ENCODE peak calls at places on chromosomes 4 and X, in eight cellular contexts. M is kidney; B is SK-N-SH; H is transverse colon; Z is right lobe of liver; N is heart right ventricle; A is naive thymus-derived CD4-positive, alpha-beta T cell; S is prostate gland. I is an unnamed sample.

GRCh38 chr4:78464265-78464664 is 87.3 kb upstream of the ANXA3 start:
- DNase-seq in M (no peak), B (no peak), H (no peak), Z (no peak), N (no peak), A (no peak), S (no peak), I (no peak)

GRCh38 chr4:159358226-159358625 is 255.3 kb downstream of the RAPGEF2 start:
- DNase-seq in M (no peak), B (no peak), H (no peak), Z (no peak), N (no peak), A (no peak), S (no peak), I (no peak)

GRCh38 chr4:119103263-119103662 is 32.4 kb upstream of the MYOZ2 start:
- DNase-seq in M (no peak), B (no peak), H (peak; percentile 41), Z (no peak), N (no peak), A (no peak), S (no peak), I (peak; percentile 71)

GRCh38 chrX:100658936-100659335 is 14.9 kb downstream of the SRPX2 start:
- DNase-seq in M (no peak), B (no peak), H (no peak), Z (no peak), N (no peak), A (no peak), S (peak; percentile 33), I (no peak)

GRCh38 chr4:141127884-141128283 is 5.4 kb downstream of the RNF150 start:
- DNase-seq in M (no peak), B (no peak), H (no peak), Z (no peak), N (no peak), A (no peak), S (peak; percentile 7), I (no peak)

GRCh38 chr4:145012841-145013240 is 85.2 kb downstream of the ANAPC10 start:
- DNase-seq in M (no peak), B (no peak), H (no peak), Z (no peak), N (no peak), A (no peak), S (no peak), I (no peak)

GRCh38 chrX:24153175-24153795 is 3.8 kb downstream of the ZFX start:
- DNase-seq in M (peak; percentile 58), B (no peak), H (no peak), Z (no peak), N (no peak), A (no peak), S (no peak), I (no peak)

GRCh38 chr4:146308951-146309350 is 94.6 kb downstream of the REELD1 start:
- DNase-seq in M (no peak), B (no peak), H (no peak), Z (no peak), N (no peak), A (no peak), S (no peak), I (no peak)

GRCh38 chrX:71168134-71168533 is 23.5 kb downstream of the NLGN3 start:
- DNase-seq in M (no peak), B (no peak), H (no peak), Z (no peak), N (no peak), A (no peak), S (no peak), I (no peak)

GRCh38 chr4:172692701-172693100 is 475.9 kb upstream of the GALNT7 start:
- DNase-seq in M (no peak), B (no peak), H (no peak), Z (no peak), N (no peak), A (no peak), S (no peak), I (no peak)

GRCh38 chr4:36235306-36235705 is 9.0 kb downstream of the ARAP2 start:
- DNase-seq in M (no peak), B (no peak), H (no peak), Z (no peak), N (no peak), A (no peak), S (no peak), I (no peak)

GRCh38 chr4:32748498-32748897 is 2028.3 kb downstream of the PCDH7 start:
- DNase-seq in M (no peak), B (no peak), H (no peak), Z (no peak), N (no peak), A (no peak), S (no peak), I (no peak)

GRCh38 chr4:53777244-53777984 is 186.1 kb upstream of the LNX1 start:
- DNase-seq in M (no peak), B (no peak), H (no peak), Z (no peak), N (no peak), A (no peak), S (no peak), I (no peak)

GRCh38 chr4:126647756-126648396 is 984.9 kb upstream of the INTU start:
- DNase-seq in M (no peak), B (no peak), H (no peak), Z (no peak), N (no peak), A (no peak), S (no peak), I (no peak)

GRCh38 chr4:5572114-5572513 is 136.2 kb downstream of the EVC2 start:
- DNase-seq in M (no peak), B (no peak), H (no peak), Z (no peak), N (no peak), A (no peak), S (peak; percentile 12), I (no peak)

GRCh38 chrX:151984328-151984727 is 9.9 kb upstream of the GABRE start:
- DNase-seq in M (no peak), B (no peak), H (no peak), Z (no peak), N (no peak), A (no peak), S (no peak), I (peak; percentile 27)

GRCh38 chrX:145817666-145818521 is at the start of gene SLITRK2:
- DNase-seq in M (peak; percentile 69), B (no peak), H (no peak), Z (no peak), N (no peak), A (no peak), S (no peak), I (no peak)

DNA sequence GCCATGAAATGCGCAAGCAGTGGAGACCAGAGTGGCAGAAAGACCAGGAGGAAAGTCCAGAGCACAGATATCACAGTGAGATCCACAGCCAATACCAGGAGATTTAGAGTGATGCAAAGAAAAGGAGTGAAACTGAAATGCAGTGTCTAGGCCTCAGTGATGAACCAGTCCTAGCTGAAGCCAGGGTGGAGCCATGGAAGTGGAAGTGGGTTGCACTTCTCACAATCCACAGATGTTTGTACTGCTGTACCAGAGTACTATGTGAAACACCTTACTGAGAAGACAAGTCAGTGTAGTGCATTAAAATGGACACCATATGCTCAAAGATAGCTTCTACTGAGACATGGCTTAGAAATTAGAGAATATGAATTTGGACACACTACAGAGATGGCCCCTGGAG is 403.3 kb downstream of the HNRNPD start:
- DNase-seq in M (no peak), B (no peak), H (no peak), Z (no peak), N (no peak), A (no peak), S (no peak), I (no peak)
- H3K4me1 ChIP-seq in M (no peaks in the 10 kb centered on the region), B (no peaks in the 10 kb centered on the region), H (no peaks in the 10 kb centered on the region), Z (no peaks in the 10 kb centered on the region), N (no peaks in the 10 kb centered on the region), A (no peaks in the 10 kb centered on the region), S (no peaks in the 10 kb centered on the region), I (no peaks in the 10 kb centered on the region)

GRCh38 chr4:13984996-13985780 is 357.7 kb upstream of the BOD1L1 start:
- DNase-seq in M (no peak), B (no peak), H (no peak), Z (no peak), N (no peak), A (no peak), S (no peak), I (no peak)

GRCh38 chr4:13985824-13986223 is 358.3 kb upstream of the BOD1L1 start:
- DNase-seq in M (no peak), B (no peak), H (no peak), Z (no peak), N (no peak), A (no peak), S (no peak), I (no peak)

GRCh38 chr4:13989496-13989895 is 362.0 kb upstream of the BOD1L1 start:
- DNase-seq in M (no peak), B (no peak), H (no peak), Z (no peak), N (no peak), A (no peak), S (no peak), I (no peak)

GRCh38 chr4:13988347-13989265 is 361.1 kb upstream of the BOD1L1 start:
- DNase-seq in M (no peak), B (no peak), H (no peak), Z (no peak), N (no peak), A (no peak), S (no peak), I (no peak)

DNA sequence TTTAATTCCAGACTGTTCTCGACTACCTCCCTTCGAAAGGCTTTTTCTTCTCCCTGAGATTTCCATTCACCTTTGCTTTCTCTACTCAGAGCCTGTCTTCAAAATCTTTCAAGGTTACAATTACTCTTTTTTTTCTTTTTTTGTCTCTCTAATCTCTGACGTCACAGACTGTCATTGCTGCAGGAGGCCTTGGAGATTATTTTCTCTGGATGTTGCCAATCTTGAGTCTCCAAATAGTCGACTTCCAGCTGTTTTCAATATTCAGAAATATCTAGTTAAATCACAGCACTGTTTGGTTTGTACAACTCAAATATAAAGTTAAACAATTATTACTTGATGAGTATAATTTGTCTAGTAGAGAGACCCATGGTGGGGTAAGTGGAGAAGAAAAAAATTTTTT is 359.0 kb upstream of the BOD1L1 start:
- DNase-seq in M (no peak), B (no peak), H (no peak), Z (no peak), N (no peak), A (no peak), S (no peak), I (no peak)
- H3K4me1 ChIP-seq in M (peaks cover 31% of the 10 kb centered on the region), B (peaks cover 9% of the 10 kb centered on the region), H (peaks cover 4% of the 10 kb centered on the region), Z (no peaks in the 10 kb centered on the region), N (peaks cover 16% of the 10 kb centered on the region), A (no peaks in the 10 kb centered on the region), S (no peaks in the 10 kb centered on the region), I (no peaks in the 10 kb centered on the region)

DNA sequence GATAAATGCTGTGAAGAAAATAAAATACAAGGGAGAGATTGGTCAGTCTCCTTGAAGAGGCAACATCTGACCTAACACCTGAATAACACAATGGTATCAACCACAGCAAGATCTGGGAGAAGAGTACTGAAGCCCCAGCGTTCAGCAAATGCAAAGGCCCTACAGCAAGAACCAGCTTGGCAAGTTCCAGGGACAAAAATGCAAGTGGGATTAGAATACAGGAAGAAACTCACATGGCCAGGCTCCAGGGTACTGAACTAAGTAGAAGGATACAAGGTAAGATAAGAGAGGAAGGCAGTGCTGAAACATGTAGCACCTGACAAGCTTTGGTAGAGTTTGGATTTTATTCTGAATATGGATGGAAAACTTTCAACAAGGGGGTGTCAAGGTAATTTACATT is 3.6 kb downstream of the SMIM14 start:
- DNase-seq in M (no peak), B (no peak), H (peak; percentile 52), Z (no peak), N (no peak), A (no peak), S (peak; percentile 81), I (no peak)
- H3K4me1 ChIP-seq in M (peaks cover 5% of the 10 kb centered on the region), B (peaks cover 5% of the 10 kb centered on the region), H (peaks cover 27% of the 10 kb centered on the region), Z (no peaks in the 10 kb centered on the region), N (peaks cover 30% of the 10 kb centered on the region), A (peaks cover 12% of the 10 kb centered on the region), S (peaks cover 12% of the 10 kb centered on the region), I (peaks cover 18% of the 10 kb centered on the region)

GRCh38 chrX:39196192-39197102 is 395.2 kb downstream of the MID1IP1 start:
- DNase-seq in M (no peak), B (no peak), H (peak; percentile 29), Z (no peak), N (no peak), A (no peak), S (no peak), I (no peak)
- H3K4me1 ChIP-seq in M (no peaks in the 10 kb centered on the region), B (no peaks in the 10 kb centered on the region), H (no peaks in the 10 kb centered on the region), Z (no peaks in the 10 kb centered on the region), N (peaks cover 10% of the 10 kb centered on the region), A (peaks cover 18% of the 10 kb centered on the region), S (no peaks in the 10 kb centered on the region), I (no peaks in the 10 kb centered on the region)

I was measured in Panc1.